ENCODE peak calls at places on chromosomes 12 and 14, in four cellular contexts. F is HL-60, O is K562, A is GM12878. Y is an unnamed sample.

GRCh38 chr14:105069887-105070759 is 4.9 kb upstream of the GPR132 start:
- DNase-seq in F (peak), O (peak), A (peak), Y (peak)

GRCh38 chr12:121792607-121793500 is 634 bp downstream of the RHOF start:
- DNase-seq in F (no peak), O (no peak), A (no peak), Y (no peak)

GRCh38 chr12:62598846-62599245 is 132.2 kb downstream of the MON2 start:
- DNase-seq in F (no peak), O (no peak), A (no peak), Y (no peak)

GRCh38 chr12:6872073-6873048 is 742 bp downstream of the SPSB2 start:
- DNase-seq in F (peak), O (peak), A (peak), Y (peak)

GRCh38 chr12:89895591-89895990 is 187.0 kb upstream of the ATP2B1 start:
- DNase-seq in F (no peak), O (no peak), A (no peak), Y (no peak)

GRCh38 chr12:106415134-106415533 is 57.6 kb downstream of the POLR3B start:
- DNase-seq in F (no peak), O (no peak), A (no peak), Y (no peak)

GRCh38 chr12:41709463-41710285 is 435.0 kb downstream of the GXYLT1 start:
- DNase-seq in F (no peak), O (no peak), A (no peak), Y (no peak)

GRCh38 chr12:118103231-118103600 is 595 bp downstream of the VSIG10 start:
- DNase-seq in F (no peak), O (no peak), A (no peak), Y (no peak)

GRCh38 chr14:33737446-33737845 is 213.4 kb downstream of the EGLN3 start:
- DNase-seq in F (no peak), O (no peak), A (no peak), Y (no peak)

GRCh38 chr14:77097006-77097688 is 911 bp upstream of the CIPC start:
- DNase-seq in F (no peak), O (no peak), A (no peak), Y (no peak)

GRCh38 chr14:105336477-105337287 is 22.1 kb downstream of the PACS2 start:
- DNase-seq in F (no peak), O (no peak), A (no peak), Y (no peak)

GRCh38 chr12:70190252-70191010 is 52.8 kb upstream of the CNOT2 start:
- DNase-seq in F (no peak), O (no peak), A (no peak), Y (no peak)

GRCh38 chr12:121858662-121859572 is at the start of gene HPD:
- DNase-seq in F (no peak), O (no peak), A (no peak), Y (no peak)

GRCh38 chr12:87509233-87509820 is 519.9 kb downstream of the C12orf50 start:
- DNase-seq in F (no peak), O (no peak), A (no peak), Y (no peak)

GRCh38 chr12:48817957-48818830 is at the start of gene CACNB3:
- DNase-seq in F (no peak), O (peak), A (no peak), Y (peak)

GRCh38 chr12:112877006-112877405 is 29.8 kb upstream of the OAS1 start:
- DNase-seq in F (no peak), O (no peak), A (no peak), Y (no peak)

GRCh38 chr12:131090254-131091210 is 136.8 kb downstream of the ADGRD1 start:
- DNase-seq in F (no peak), O (no peak), A (no peak), Y (no peak)

GRCh38 chr12:103924761-103925641 is 5.2 kb upstream of the HSP90B1 start:
- DNase-seq in F (no peak), O (no peak), A (peak), Y (no peak)

GRCh38 chr14:52860910-52861309 is 69.5 kb upstream of the GNPNAT1 start:
- DNase-seq in F (no peak), O (no peak), A (no peak), Y (no peak)

GRCh38 chr12:53220857-53221202 is 11.2 kb downstream of the RARG start:
- DNase-seq in F (peak), O (peak), A (peak), Y (peak)

GRCh38 chr12:39461059-39461458 is 18.1 kb upstream of the KIF21A start:
- DNase-seq in F (no peak), O (no peak), A (no peak), Y (no peak)

GRCh38 chr14:98935921-98936320 is 336.1 kb downstream of the BCL11B start:
- DNase-seq in F (no peak), O (no peak), A (no peak), Y (no peak)

GRCh38 chr12:49983892-49984291 is 11.1 kb downstream of the AQP6 start:
- DNase-seq in F (no peak), O (no peak), A (no peak), Y (no peak)

GRCh38 chr12:119725523-119725922 is 57.6 kb downstream of the PRKAB1 start:
- DNase-seq in F (no peak), O (no peak), A (no peak), Y (no peak)

GRCh38 chr12:47797432-47797831 is 22.3 kb downstream of the HDAC7 start:
- DNase-seq in F (no peak), O (no peak), A (no peak), Y (peak)

GRCh38 chr12:28107679-28108078 is 82.6 kb upstream of the CCDC91 start:
- DNase-seq in F (no peak), O (no peak), A (no peak), Y (no peak)

GRCh38 chr12:17470460-17470859 is 619.5 kb downstream of the RERGL start:
- DNase-seq in F (no peak), O (no peak), A (no peak), Y (no peak)

GRCh38 chr14:93943052-93943451 is 15.9 kb downstream of the FAM181A start:
- DNase-seq in F (no peak), O (no peak), A (no peak), Y (no peak)

GRCh38 chr14:70448633-70449032 is 3.3 kb upstream of the ADAM21 start:
- DNase-seq in F (no peak), O (no peak), A (no peak), Y (no peak)

GRCh38 chr12:111467092-111467861 is 61.6 kb downstream of the SH2B3 start:
- DNase-seq in F (no peak), O (no peak), A (no peak), Y (no peak)

GRCh38 chr12:131124487-131125280 is 171.0 kb downstream of the ADGRD1 start:
- DNase-seq in F (no peak), O (no peak), A (no peak), Y (no peak)

GRCh38 chr14:34252227-34252626 is 209.8 kb downstream of the SPTSSA start:
- DNase-seq in F (no peak), O (no peak), A (no peak), Y (no peak)

GRCh38 chr12:64560395-64561301 is 49.6 kb upstream of the RASSF3 start:
- DNase-seq in F (peak), O (no peak), A (no peak), Y (no peak)

GRCh38 chr14:104843442-104844305 is 21.4 kb upstream of the CEP170B start:
- DNase-seq in F (no peak), O (no peak), A (no peak), Y (no peak)

GRCh38 chr12:52213541-52214420 is 19.3 kb upstream of the KRT7 start:
- DNase-seq in F (peak), O (peak), A (no peak), Y (peak)
- TF ChIP-seq POLR2AphosphoS5 in F (no peak), O (no peak), A (no peak), Y (no peak)

GRCh38 chr12:110281549-110282342 is 699 bp downstream of the ATP2A2 start:
- DNase-seq in F (no peak), O (no peak), A (no peak), Y (peak)
- TF ChIP-seq SPI1 in F (no peak), O (no peak), A (no peak), Y (no peak)

GRCh38 chr12:77928078-77928477 is 97.4 kb downstream of the NAV3 start:
- DNase-seq in F (no peak), O (no peak), A (no peak), Y (no peak)

GRCh38 chr12:77924703-77925102 is 94.0 kb downstream of the NAV3 start:
- DNase-seq in F (no peak), O (no peak), A (no peak), Y (no peak)

GRCh38 chr12:77925536-77926108 is 94.9 kb downstream of the NAV3 start:
- DNase-seq in F (peak), O (peak), A (peak), Y (peak)

GRCh38 chr12:77923882-77924281 is 93.2 kb downstream of the NAV3 start:
- DNase-seq in F (no peak), O (no peak), A (no peak), Y (no peak)
- TF ChIP-seq POLR2AphosphoS5 in F (no peak), O (no peak), A (no peak), Y (no peak)

GRCh38 chr12:20101046-20101445 is 267.3 kb upstream of the PDE3A start:
- DNase-seq in F (no peak), O (no peak), A (no peak), Y (no peak)
- TF ChIP-seq SPI1 in F (no peak), O (no peak), A (no peak), Y (no peak)

DNA sequence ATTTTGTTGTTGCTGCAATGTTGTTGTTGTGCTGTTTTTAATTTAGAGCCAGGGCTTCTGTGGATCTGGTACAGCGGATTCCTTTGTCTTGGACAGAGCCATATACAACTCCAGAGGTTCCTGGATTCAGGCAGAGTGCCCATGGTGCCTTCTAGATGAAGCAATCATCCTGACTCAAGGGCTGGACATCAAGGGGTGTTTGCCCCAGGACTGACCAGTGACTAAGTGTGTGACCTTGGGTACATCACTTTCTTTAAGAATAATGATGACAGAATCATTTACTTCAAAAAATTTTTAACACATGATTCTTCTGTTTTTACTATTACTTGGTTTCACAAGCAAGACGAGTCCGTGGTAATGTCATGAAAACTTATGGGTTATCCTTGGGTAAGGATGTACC is 397.3 kb downstream of the ZFP36L1 start:
- DNase-seq in F (no peak), O (no peak), A (no peak), Y (no peak)
- TF ChIP-seq POLR2AphosphoS5 in F (no peak), O (no peak), A (no peak), Y (no peak)

Y was measured in GM12891.